ENCODE peak calls at places on chromosomes 7 and 10, in four cellular contexts. J is GM12878, V is endothelial cell of umbilical vein, F is neuronal stem cell. I is an unnamed sample.

GRCh38 chr10:128704716-128705115 is 578.5 kb upstream of the MKI67 start:
- DNase-seq in J (no peak), V (no peak), F (no peak), I (peak)

GRCh38 chr10:74771054-74771453 is 55.3 kb upstream of the KAT6B start:
- DNase-seq in J (no peak), V (no peak), F (no peak), I (no peak)

GRCh38 chr10:125018576-125019143 is 76.7 kb downstream of the ZRANB1 start:
- DNase-seq in J (no peak), V (no peak), F (no peak), I (no peak)

GRCh38 chr10:13049774-13050420 is 48.4 kb upstream of the CCDC3 start:
- DNase-seq in J (no peak), V (no peak), F (no peak), I (no peak)

GRCh38 chr7:143884978-143885559 is 16.9 kb downstream of the TCAF1 start:
- DNase-seq in J (no peak), V (peak), F (peak), I (no peak)

GRCh38 chr10:48465860-48466521 is 138.9 kb downstream of the ARHGAP22 start:
- DNase-seq in J (no peak), V (no peak), F (no peak), I (no peak)

GRCh38 chr10:102408728-102409603 is 9.6 kb downstream of the PSD start:
- DNase-seq in J (no peak), V (no peak), F (no peak), I (no peak)

GRCh38 chr7:132941905-132942304 is 140.0 kb downstream of the CHCHD3 start:
- DNase-seq in J (no peak), V (no peak), F (no peak), I (no peak)

GRCh38 chr10:120475844-120476791 is 19.1 kb downstream of the PLPP4 start:
- DNase-seq in J (no peak), V (no peak), F (no peak), I (no peak)

GRCh38 chr10:86960003-86960862 is 1.8 kb downstream of the SNCG start:
- DNase-seq in J (peak), V (peak), F (no peak), I (peak)

GRCh38 chr10:100291356-100291755 is 4.9 kb upstream of the BLOC1S2 start:
- DNase-seq in J (no peak), V (no peak), F (no peak), I (no peak)

GRCh38 chr10:18438356-18439126 is 212.8 kb downstream of the NSUN6 start:
- DNase-seq in J (no peak), V (no peak), F (no peak), I (no peak)

GRCh38 chr7:4849390-4849789 is 12.4 kb downstream of the PAPOLB start:
- DNase-seq in J (no peak), V (peak), F (no peak), I (peak)

GRCh38 chr10:34920578-34920977 is 105.5 kb upstream of the PARD3 start:
- DNase-seq in J (no peak), V (no peak), F (no peak), I (no peak)

GRCh38 chr7:41169307-41169706 is 533.6 kb downstream of the INHBA start:
- DNase-seq in J (no peak), V (peak), F (no peak), I (peak)

GRCh38 chr10:60496181-60496580 is 106.5 kb upstream of the ANK3 start:
- DNase-seq in J (no peak), V (no peak), F (no peak), I (no peak)

GRCh38 chr10:8063935-8064334 is 9.4 kb downstream of the GATA3 start:
- DNase-seq in J (no peak), V (peak), F (no peak), I (no peak)

GRCh38 chr7:33425385-33425784 is 296.0 kb downstream of the BBS9 start:
- DNase-seq in J (no peak), V (no peak), F (no peak), I (no peak)

GRCh38 chr7:98808751-98809460 is 60.9 kb downstream of the TMEM130 start:
- DNase-seq in J (no peak), V (no peak), F (no peak), I (no peak)

GRCh38 chr7:45181286-45181960 is 23.8 kb downstream of the RAMP3 start:
- DNase-seq in J (no peak), V (no peak), F (no peak), I (no peak)

GRCh38 chr7:44515595-44516268 is 25.3 kb upstream of the NUDCD3 start:
- DNase-seq in J (no peak), V (no peak), F (no peak), I (no peak)

GRCh38 chr10:119103687-119104652 is at the start of gene DENND10:
- DNase-seq in J (no peak), V (peak), F (peak), I (peak)

GRCh38 chr7:102191556-102192203 is 95.0 kb upstream of the SH2B2 start:
- DNase-seq in J (no peak), V (no peak), F (no peak), I (no peak)

GRCh38 chr10:35781643-35782035 is 139.5 kb upstream of the FZD8 start:
- DNase-seq in J (no peak), V (peak), F (no peak), I (peak)

GRCh38 chr10:113058175-113058961 is 108.3 kb downstream of the TCF7L2 start:
- DNase-seq in J (no peak), V (peak), F (no peak), I (no peak)

GRCh38 chr7:46150202-46150601 is 229.1 kb upstream of the IGFBP3 start:
- DNase-seq in J (no peak), V (no peak), F (no peak), I (no peak)

GRCh38 chr10:24305551-24306506 is 96.9 kb downstream of the KIAA1217 start:
- DNase-seq in J (no peak), V (no peak), F (no peak), I (no peak)

GRCh38 chr7:116710764-116711452 is 38.9 kb downstream of the MET start:
- DNase-seq in J (no peak), V (no peak), F (no peak), I (peak)

GRCh38 chr10:131081386-131081785 is 230.1 kb downstream of the TCERG1L start:
- DNase-seq in J (no peak), V (no peak), F (no peak), I (no peak)

GRCh38 chr7:936131-937054 is 18.1 kb downstream of the ADAP1 start:
- DNase-seq in J (peak), V (no peak), F (no peak), I (peak)

GRCh38 chr10:124296813-124297788 is 121.6 kb downstream of the OAT start:
- DNase-seq in J (no peak), V (no peak), F (no peak), I (no peak)

DNA sequence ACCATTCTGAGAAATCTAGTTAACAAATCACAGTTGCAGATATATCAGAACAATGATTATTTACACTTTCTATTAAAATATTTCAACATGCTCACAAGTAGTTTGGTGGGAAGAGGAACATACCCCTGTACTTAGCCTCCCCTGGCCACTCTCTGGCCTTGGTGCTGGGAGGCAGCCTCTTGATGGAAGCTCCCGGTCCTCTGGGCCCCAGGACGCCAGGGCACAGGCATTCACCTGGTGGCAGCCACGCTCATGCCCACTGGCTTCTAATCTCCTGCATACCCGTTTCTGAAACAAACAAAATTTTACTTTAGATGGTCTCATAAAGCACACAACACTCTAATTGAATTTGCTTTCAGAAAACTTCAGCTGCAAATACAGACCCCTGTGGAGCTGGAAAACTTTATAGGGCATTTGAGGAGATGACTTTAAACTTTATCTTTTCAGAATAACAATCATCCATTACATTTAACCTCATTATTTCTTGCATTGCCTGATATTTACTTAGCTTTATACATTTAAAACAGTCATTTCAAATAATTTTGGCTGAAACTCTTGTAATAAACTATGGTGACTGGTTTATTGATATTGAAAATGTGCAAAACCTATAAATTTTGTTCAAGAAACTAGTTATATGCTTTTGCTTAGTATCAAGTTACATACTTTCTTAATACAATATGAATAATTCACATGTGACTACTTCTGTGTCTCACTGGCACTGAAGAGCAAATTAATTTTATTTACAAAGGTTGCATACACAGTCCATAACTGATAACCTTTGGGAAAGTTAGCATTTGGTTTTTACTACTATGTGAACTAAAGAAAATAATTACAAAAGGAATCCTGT is 30.8 kb downstream of the C10orf143 start:
- DNase-seq in J (no peak), V (no peak), F (no peak), I (no peak)
- H3K9ac ChIP-seq in J (no peak), V (no peak), F (no peak), I (no peak)

DNA sequence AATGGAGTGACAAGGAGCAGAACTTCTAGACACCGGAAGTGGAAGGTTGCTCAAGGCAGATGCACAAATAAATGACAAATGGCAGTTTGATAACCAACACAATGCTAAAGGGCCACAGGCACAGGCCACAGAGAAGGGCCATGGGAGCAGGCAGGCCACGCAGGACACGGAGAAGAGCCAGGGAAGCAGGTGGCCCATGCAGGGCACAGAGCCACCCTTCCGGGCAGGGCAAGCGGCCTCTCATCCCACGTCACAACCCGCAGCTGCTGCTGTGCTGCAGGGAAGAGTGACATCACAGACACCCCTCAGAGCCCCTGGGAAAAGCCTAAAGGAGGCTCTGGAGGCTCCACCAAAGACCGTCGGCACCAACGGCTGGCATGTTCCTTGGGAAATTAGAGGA is 328.5 kb downstream of the PTPRN2 start:
- DNase-seq in J (no peak), V (no peak), F (no peak), I (no peak)
- H3K4me3 ChIP-seq in J (no peak), V (no peak), F (no peak), I (no peak)

DNA sequence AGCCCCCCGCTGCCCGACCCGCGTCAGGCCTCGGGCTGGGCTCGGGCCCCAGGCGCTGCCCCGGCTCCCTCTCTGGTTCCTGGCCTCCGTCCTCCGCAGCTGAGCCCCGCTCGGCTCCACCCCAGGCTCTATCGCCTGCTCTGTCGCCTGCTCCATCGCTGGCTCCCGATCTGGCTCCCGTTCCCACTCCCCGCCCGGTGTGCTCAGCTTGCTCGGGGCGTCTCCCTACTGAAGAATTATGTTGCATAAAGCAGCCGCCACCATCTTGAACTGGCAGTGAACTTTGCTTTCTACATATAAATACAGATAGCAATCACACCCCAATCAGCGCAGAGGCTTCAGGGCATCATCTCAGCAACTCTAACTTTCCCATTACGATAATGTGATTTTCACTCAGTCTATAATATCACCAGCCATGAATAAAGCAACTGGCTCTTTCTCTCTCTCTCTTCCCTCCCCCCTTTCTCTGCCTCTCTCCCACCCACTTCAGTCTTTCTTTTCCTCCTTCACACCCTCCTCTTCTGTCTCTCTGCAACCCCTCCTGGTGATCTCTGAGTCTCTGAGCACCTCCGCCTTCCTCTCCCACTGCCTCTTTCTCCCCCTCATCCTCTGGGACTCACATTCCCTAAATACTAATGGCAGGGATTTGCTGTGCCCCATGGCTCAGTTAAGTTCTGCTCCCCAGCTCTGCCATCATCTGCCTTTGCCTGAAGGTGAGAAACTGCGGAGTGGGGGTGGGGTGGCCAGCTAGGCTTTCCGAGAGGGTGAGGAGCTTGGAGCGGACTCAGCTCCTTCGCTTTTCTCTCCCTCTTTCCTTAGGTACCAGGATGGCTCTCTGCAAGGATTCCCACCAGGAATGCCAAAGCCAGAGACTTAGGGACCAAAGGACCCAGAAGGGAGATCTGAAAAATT is 43.2 kb upstream of the BTRC start:
- DNase-seq in J (no peak), V (no peak), F (no peak), I (no peak)
- H2AFZ ChIP-seq in J (no peak), V (no peak), F (peak), I (no peak)

GRCh38 chr7:21617513-21617912 is 74.7 kb downstream of the DNAH11 start:
- DNase-seq in J (no peak), V (no peak), F (no peak), I (no peak)
- H3K9ac ChIP-seq in J (no peak), V (no peak), F (no peak), I (no peak)

DNA sequence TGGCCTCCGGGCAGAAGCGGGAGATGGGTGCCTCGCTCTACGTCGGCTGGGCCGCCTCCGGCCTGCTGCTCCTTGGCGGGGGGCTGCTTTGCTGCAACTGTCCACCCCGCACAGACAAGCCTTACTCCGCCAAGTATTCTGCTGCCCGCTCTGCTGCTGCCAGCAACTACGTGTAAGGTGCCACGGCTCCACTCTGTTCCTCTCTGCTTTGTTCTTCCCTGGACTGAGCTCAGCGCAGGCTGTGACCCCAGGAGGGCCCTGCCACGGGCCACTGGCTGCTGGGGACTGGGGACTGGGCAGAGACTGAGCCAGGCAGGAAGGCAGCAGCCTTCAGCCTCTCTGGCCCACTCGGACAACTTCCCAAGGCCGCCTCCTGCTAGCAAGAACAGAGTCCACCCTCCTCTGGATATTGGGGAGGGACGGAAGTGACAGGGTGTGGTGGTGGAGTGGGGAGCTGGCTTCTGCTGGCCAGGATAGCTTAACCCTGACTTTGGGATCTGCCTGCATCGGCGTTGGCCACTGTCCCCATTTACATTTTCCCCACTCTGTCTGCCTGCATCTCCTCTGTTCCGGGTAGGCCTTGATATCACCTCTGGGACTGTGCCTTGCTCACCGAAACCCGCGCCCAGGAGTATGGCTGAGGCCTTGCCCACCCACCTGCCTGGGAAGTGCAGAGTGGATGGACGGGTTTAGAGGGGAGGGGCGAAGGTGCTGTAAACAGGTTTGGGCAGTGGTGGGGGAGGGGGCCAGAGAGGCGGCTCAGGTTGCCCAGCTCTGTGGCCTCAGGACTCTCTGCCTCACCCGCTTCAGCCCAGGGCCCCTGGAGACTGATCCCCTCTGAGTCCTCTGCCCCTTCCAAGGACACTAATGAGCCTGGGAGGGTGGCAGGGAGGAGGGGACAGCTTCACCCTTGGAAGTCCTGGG is 1.1 kb downstream of the CLDN4 start:
- DNase-seq in J (no peak), V (no peak), F (no peak), I (peak)
- H3K4me3 ChIP-seq in J (no peak), V (no peak), F (peak), I (peak)

GRCh38 chr7:120412665-120413064 is 139.7 kb downstream of the KCND2 start:
- DNase-seq in J (no peak), V (no peak), F (no peak), I (no peak)

GRCh38 chr7:120412139-120412538 is 139.2 kb downstream of the KCND2 start:
- DNase-seq in J (no peak), V (no peak), F (no peak), I (no peak)

GRCh38 chr7:120413164-120413563 is 140.2 kb downstream of the KCND2 start:
- DNase-seq in J (no peak), V (no peak), F (no peak), I (no peak)
- H2AFZ ChIP-seq in J (no peak), V (no peak), F (no peak), I (no peak)

I was measured in PC-3.